ENCODE peak calls at places on chromosomes 12 and 14, in five cellular contexts. J, Z, Y, B and W are unnamed samples.

GRCh38 chr12:83954939-83955601 is 957.5 kb downstream of the SLC6A15 start:
- DNase-seq in J (peak; percentile 4), Z (peak; percentile 12), Y (no peak), B (peak; percentile 13), W (no peak)

GRCh38 chr14:85254718-85255117 is 275.2 kb upstream of the FLRT2 start:
- DNase-seq in J (peak; percentile 12), Z (no peak), Y (no peak), B (no peak), W (no peak)

GRCh38 chr14:54877703-54878021 is 25.0 kb downstream of the GCH1 start:
- DNase-seq in J (no peak), Z (no peak), Y (no peak), B (no peak), W (no peak)

GRCh38 chr14:20415723-20416622 is 2.7 kb upstream of the TEP1 start:
- DNase-seq in J (peak; percentile 61), Z (peak; percentile 31), Y (peak; percentile 79), B (peak; percentile 58), W (no peak)

GRCh38 chr12:27361372-27361771 is 28.7 kb downstream of the BMAL2 start:
- DNase-seq in J (no peak), Z (no peak), Y (no peak), B (no peak), W (no peak)

GRCh38 chr12:78555802-78556201 is 308.8 kb upstream of the SYT1 start:
- DNase-seq in J (no peak), Z (no peak), Y (no peak), B (no peak), W (no peak)

GRCh38 chr14:64391986-64392385 is 3.8 kb downstream of the MTHFD1 start:
- DNase-seq in J (no peak), Z (no peak), Y (no peak), B (no peak), W (no peak)

GRCh38 chr12:111937429-111937828 is 75.5 kb downstream of the TMEM116 start:
- DNase-seq in J (no peak), Z (no peak), Y (no peak), B (no peak), W (no peak)

GRCh38 chr14:45810152-45810872 is 557.3 kb upstream of the MIS18BP1 start:
- DNase-seq in J (no peak), Z (no peak), Y (peak; percentile 19), B (peak; percentile 23), W (no peak)

GRCh38 chr12:59698599-59698998 is 102.8 kb downstream of the SLC16A7 start:
- DNase-seq in J (peak; percentile 84), Z (peak; percentile 76), Y (no peak), B (no peak), W (no peak)

GRCh38 chr12:39077226-39077625 is 171.8 kb upstream of the CPNE8 start:
- DNase-seq in J (no peak), Z (no peak), Y (no peak), B (no peak), W (no peak)

GRCh38 chr12:83015390-83016225 is 328.9 kb downstream of the TMTC2 start:
- DNase-seq in J (peak; percentile 7), Z (no peak), Y (no peak), B (no peak), W (no peak)

GRCh38 chr12:104737682-104738370 is 220.3 kb downstream of the SLC41A2 start:
- DNase-seq in J (no peak), Z (no peak), Y (no peak), B (no peak), W (no peak)

GRCh38 chr12:92928431-92928961 is 599 bp downstream of the EEA1 start:
- DNase-seq in J (no peak), Z (peak; percentile 39), Y (peak; percentile 46), B (peak; percentile 71), W (no peak)

GRCh38 chr14:85762523-85762922 is 232.6 kb downstream of the FLRT2 start:
- DNase-seq in J (no peak), Z (no peak), Y (no peak), B (no peak), W (no peak)

GRCh38 chr12:41254546-41254945 is 66.4 kb downstream of the PDZRN4 start:
- DNase-seq in J (no peak), Z (peak; percentile 22), Y (no peak), B (no peak), W (no peak)

GRCh38 chr14:99596071-99596627 is 7.9 kb downstream of the CCDC85C start:
- DNase-seq in J (no peak), Z (no peak), Y (peak; percentile 77), B (no peak), W (no peak)

GRCh38 chr12:122473543-122474323 is 27.0 kb downstream of the ZCCHC8 start:
- DNase-seq in J (peak; percentile 87), Z (peak; percentile 47), Y (no peak), B (no peak), W (no peak)

GRCh38 chr12:124790650-124791400 is 72.8 kb downstream of the SCARB1 start:
- DNase-seq in J (no peak), Z (no peak), Y (no peak), B (no peak), W (no peak)

GRCh38 chr12:124786065-124786964 is 77.3 kb downstream of the SCARB1 start:
- DNase-seq in J (peak; percentile 85), Z (peak; percentile 53), Y (peak; percentile 49), B (peak; percentile 80), W (no peak)

GRCh38 chr12:124792961-124793441 is 70.7 kb downstream of the SCARB1 start:
- DNase-seq in J (no peak), Z (no peak), Y (no peak), B (no peak), W (no peak)

GRCh38 chr12:124792177-124792576 is 71.5 kb downstream of the SCARB1 start:
- DNase-seq in J (no peak), Z (no peak), Y (no peak), B (no peak), W (no peak)

GRCh38 chr12:124788936-124789555 is 74.6 kb downstream of the SCARB1 start:
- DNase-seq in J (no peak), Z (no peak), Y (no peak), B (no peak), W (no peak)
- H3K4me3 ChIP-seq in J (no peak overlapping the region), Z (no peak overlapping the region), Y (no peak overlapping the region), B (no peak overlapping the region), W (no peak overlapping the region)

GRCh38 chr12:15278816-15279658 is 43.3 kb upstream of the PTPRO start:
- DNase-seq in J (peak; percentile 66), Z (peak; percentile 87), Y (peak; percentile 33), B (peak; percentile 44), W (peak; percentile 78)
- TF ChIP-seq CTCF in J (no peak), Z (peak; percentile 27), Y (no peak), B (no peak), W (no peak)

GRCh38 chr12:52307836-52308806 is 13.1 kb downstream of the KRT83 start:
- DNase-seq in J (peak; percentile 44), Z (peak; percentile 50), Y (peak; percentile 45), B (peak; percentile 85), W (no peak)
- H3K4me3 ChIP-seq in J (peak overlapping the region; percentile 40), Z (peak overlapping the region; percentile 53), Y (peak overlapping the region; percentile 29), B (peak overlapping the region; percentile 17), W (peak overlapping the region; percentile 23)

GRCh38 chr14:76256545-76256944 is 104.8 kb downstream of the GPATCH2L start:
- DNase-seq in J (no peak), Z (no peak), Y (no peak), B (no peak), W (no peak)

GRCh38 chr14:76250345-76250744 is 98.6 kb downstream of the GPATCH2L start:
- DNase-seq in J (no peak), Z (no peak), Y (no peak), B (no peak), W (peak; percentile 2)

GRCh38 chr14:76252471-76252870 is 100.7 kb downstream of the GPATCH2L start:
- DNase-seq in J (no peak), Z (no peak), Y (no peak), B (no peak), W (no peak)

GRCh38 chr14:76257111-76257803 is 105.5 kb downstream of the GPATCH2L start:
- DNase-seq in J (peak; percentile 21), Z (no peak), Y (no peak), B (no peak), W (no peak)

DNA sequence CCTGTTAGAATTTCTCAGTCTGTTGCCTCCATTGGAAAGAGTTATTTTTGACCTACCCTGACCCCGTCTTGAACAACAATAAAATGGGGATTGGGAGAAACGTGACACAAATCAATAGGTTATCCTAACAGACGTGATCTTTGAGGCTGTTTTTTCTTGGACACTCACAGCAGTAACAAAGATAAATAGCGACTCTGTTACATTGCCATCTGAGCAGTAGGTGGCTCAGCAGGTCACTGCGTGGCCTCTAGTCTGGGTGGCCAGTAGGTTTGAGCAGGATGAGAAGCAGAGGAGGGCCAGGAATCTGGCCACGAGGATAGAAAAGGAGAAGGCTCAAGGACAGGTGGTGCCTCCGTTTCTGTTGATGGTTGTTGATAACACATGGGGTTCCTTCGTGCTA is 101.4 kb downstream of the GPATCH2L start:
- DNase-seq in J (no peak), Z (no peak), Y (no peak), B (no peak), W (no peak)
- TF ChIP-seq CTCF in J (no peak), Z (no peak), Y (no peak), B (no peak), W (no peak)

GRCh38 chr14:80275208-80275850 is 64.0 kb upstream of the DIO2 start:
- DNase-seq in J (no peak), Z (peak; percentile 41), Y (no peak), B (no peak), W (no peak)
- H3K4me3 ChIP-seq in J (no peak overlapping the region), Z (no peak overlapping the region), Y (no peak overlapping the region), B (no peak overlapping the region), W (no peak overlapping the region)

DNA sequence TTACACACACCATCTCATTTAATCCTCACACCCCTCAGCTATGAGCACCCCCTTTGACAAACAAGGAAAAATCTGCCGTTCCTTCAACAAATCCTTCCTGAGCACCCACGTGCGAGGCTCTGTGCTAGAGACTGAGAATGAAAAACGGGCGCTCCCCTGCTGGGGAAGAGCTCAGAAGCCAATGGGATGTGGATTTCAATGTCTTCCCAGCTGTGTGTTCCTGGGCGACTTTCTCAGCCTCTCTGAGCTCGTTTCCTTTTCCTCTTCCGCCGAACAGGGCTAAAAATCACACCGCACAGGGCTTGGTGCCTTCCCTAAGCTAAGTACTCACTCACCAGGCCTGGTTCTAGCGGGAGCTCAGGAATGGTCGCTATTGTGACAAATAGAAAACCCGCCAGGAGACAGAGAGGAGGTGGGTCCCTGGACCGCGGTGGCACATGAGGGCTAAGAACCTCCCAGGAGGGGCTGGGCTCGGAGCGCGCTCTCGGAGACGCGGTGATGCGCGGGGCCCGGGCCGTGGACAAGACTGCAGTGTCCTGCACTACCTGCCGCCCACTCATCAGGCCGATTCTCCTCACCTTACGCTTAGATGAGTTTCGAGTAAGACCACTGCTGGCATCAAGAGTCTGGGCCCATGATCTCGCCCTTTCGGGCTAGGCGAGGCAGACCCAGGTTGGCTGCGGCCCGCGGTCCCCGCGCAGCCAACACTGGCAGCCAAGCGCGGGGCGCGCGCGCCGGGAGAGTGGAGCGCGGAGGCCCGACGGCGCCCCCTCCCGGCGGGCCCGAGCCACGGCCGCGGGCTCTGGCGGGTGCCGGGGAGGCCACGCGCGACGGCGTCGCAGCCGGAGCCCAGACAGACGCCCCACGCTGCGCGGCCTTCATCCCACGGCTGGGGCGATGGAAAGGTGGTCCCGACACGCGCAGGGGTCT is 17.0 kb downstream of the ZDHHC22 start:
- DNase-seq in J (peak; percentile 36), Z (peak; percentile 8), Y (peak; percentile 46), B (peak; percentile 78), W (no peak)
- TF ChIP-seq CTCF in J (no peak), Z (peak; percentile 34), Y (peak; percentile 42), B (peak; percentile 39), W (no peak)